ENCODE peak calls at places on chromosomes 4 and X, in five cellular contexts. One of them, this sample, is unnamed.

GRCh38 chr4:48490680-48491513 is 845 bp downstream of the ZAR1 start:
- DNase-seq in substantia nigra: no peak
- DNase-seq in CD4-positive, CD25-positive, alpha-beta regulatory T cell: no peak
- DNase-seq in HL-60: no peak
- DNase-seq in cardiac muscle cell: no peak
- DNase-seq in this sample: no peak

GRCh38 chr4:18815779-18816173 is 794.2 kb upstream of the LCORL start:
- DNase-seq in HL-60: no peak
- DNase-seq in cardiac muscle cell: no peak
- DNase-seq in substantia nigra: no peak
- DNase-seq in CD4-positive, CD25-positive, alpha-beta regulatory T cell: no peak
- DNase-seq in this sample: no peak

GRCh38 chrX:153556767-153557166 is 39.3 kb downstream of the ATP2B3 start:
- DNase-seq in HL-60: no peak
- DNase-seq in CD4-positive, CD25-positive, alpha-beta regulatory T cell: no peak
- DNase-seq in substantia nigra: no peak
- DNase-seq in cardiac muscle cell: no peak
- DNase-seq in this sample: no peak

GRCh38 chr4:8874896-8875680 is 3.4 kb upstream of the HMX1 start:
- DNase-seq in cardiac muscle cell: no peak
- DNase-seq in CD4-positive, CD25-positive, alpha-beta regulatory T cell: no peak
- DNase-seq in HL-60: no peak
- DNase-seq in substantia nigra: no peak
- DNase-seq in this sample: no peak

GRCh38 chrX:46837543-46838481 is 969 bp downstream of the RP2 start:
- DNase-seq in CD4-positive, CD25-positive, alpha-beta regulatory T cell: no peak
- DNase-seq in HL-60: no peak
- DNase-seq in cardiac muscle cell: no peak
- DNase-seq in substantia nigra: no peak
- DNase-seq in this sample: no peak

GRCh38 chrX:71992711-71993110 is 82.1 kb downstream of the NHSL2 start:
- DNase-seq in HL-60: no peak
- DNase-seq in cardiac muscle cell: no peak
- DNase-seq in CD4-positive, CD25-positive, alpha-beta regulatory T cell: peak; percentile 26
- DNase-seq in substantia nigra: no peak
- DNase-seq in this sample: no peak

GRCh38 chr4:183499389-183499788 is 5.5 kb upstream of the ING2 start:
- DNase-seq in substantia nigra: no peak
- DNase-seq in cardiac muscle cell: no peak
- DNase-seq in CD4-positive, CD25-positive, alpha-beta regulatory T cell: no peak
- DNase-seq in HL-60: no peak
- DNase-seq in this sample: no peak

GRCh38 chr4:164536829-164537228 is 217.1 kb upstream of the SMIM31 start:
- DNase-seq in cardiac muscle cell: no peak
- DNase-seq in CD4-positive, CD25-positive, alpha-beta regulatory T cell: no peak
- DNase-seq in HL-60: no peak
- DNase-seq in substantia nigra: no peak
- DNase-seq in this sample: no peak

GRCh38 chrX:50988649-50989048 is 78.1 kb downstream of the BMP15 start:
- DNase-seq in substantia nigra: no peak
- DNase-seq in HL-60: no peak
- DNase-seq in cardiac muscle cell: peak; percentile 46
- DNase-seq in CD4-positive, CD25-positive, alpha-beta regulatory T cell: no peak
- DNase-seq in this sample: no peak

GRCh38 chrX:150767045-150767395 is 73.8 kb downstream of the MTMR1 start:
- DNase-seq in substantia nigra: no peak
- DNase-seq in cardiac muscle cell: peak; percentile 73
- DNase-seq in CD4-positive, CD25-positive, alpha-beta regulatory T cell: no peak
- DNase-seq in HL-60: peak; percentile 28
- DNase-seq in this sample: no peak

GRCh38 chrX:47358387-47359065 is 11.9 kb upstream of the ZNF157 start:
- DNase-seq in HL-60: no peak
- DNase-seq in CD4-positive, CD25-positive, alpha-beta regulatory T cell: peak; percentile 49
- DNase-seq in substantia nigra: no peak
- DNase-seq in cardiac muscle cell: no peak
- DNase-seq in this sample: no peak

GRCh38 chrX:103549920-103550319 is 30.6 kb upstream of the RAB40A start:
- DNase-seq in cardiac muscle cell: no peak
- DNase-seq in CD4-positive, CD25-positive, alpha-beta regulatory T cell: no peak
- DNase-seq in HL-60: no peak
- DNase-seq in substantia nigra: no peak
- DNase-seq in this sample: no peak

GRCh38 chr4:75922588-75922987 is 18.2 kb downstream of the NAAA start:
- DNase-seq in HL-60: no peak
- DNase-seq in CD4-positive, CD25-positive, alpha-beta regulatory T cell: no peak
- DNase-seq in cardiac muscle cell: no peak
- DNase-seq in substantia nigra: no peak
- DNase-seq in this sample: no peak

GRCh38 chr4:89586864-89587263 is 250.1 kb downstream of the SNCA start:
- DNase-seq in HL-60: no peak
- DNase-seq in substantia nigra: no peak
- DNase-seq in cardiac muscle cell: peak; percentile 45
- DNase-seq in CD4-positive, CD25-positive, alpha-beta regulatory T cell: no peak
- DNase-seq in this sample: no peak

GRCh38 chr4:101064541-101065180 is 282.7 kb downstream of the PPP3CA start:
- DNase-seq in HL-60: no peak
- DNase-seq in CD4-positive, CD25-positive, alpha-beta regulatory T cell: no peak
- DNase-seq in substantia nigra: no peak
- DNase-seq in cardiac muscle cell: no peak
- DNase-seq in this sample: no peak

GRCh38 chr4:140743194-140743931 is 12.8 kb downstream of the TBC1D9 start:
- DNase-seq in CD4-positive, CD25-positive, alpha-beta regulatory T cell: no peak
- DNase-seq in cardiac muscle cell: no peak
- DNase-seq in substantia nigra: no peak
- DNase-seq in HL-60: no peak
- DNase-seq in this sample: no peak

GRCh38 chr4:123478859-123479345 is 82.3 kb downstream of the SPRY1 start:
- DNase-seq in cardiac muscle cell: peak; percentile 60
- DNase-seq in CD4-positive, CD25-positive, alpha-beta regulatory T cell: no peak
- DNase-seq in substantia nigra: no peak
- DNase-seq in HL-60: no peak
- DNase-seq in this sample: no peak

GRCh38 chrX:36986231-36986630 is 21.9 kb upstream of the FAM47C start:
- DNase-seq in HL-60: no peak
- DNase-seq in cardiac muscle cell: no peak
- DNase-seq in substantia nigra: no peak
- DNase-seq in CD4-positive, CD25-positive, alpha-beta regulatory T cell: no peak
- DNase-seq in this sample: no peak

GRCh38 chrX:1389181-1389992 is 2.5 kb downstream of the SLC25A6 start:
- DNase-seq in cardiac muscle cell: no peak
- DNase-seq in substantia nigra: no peak
- DNase-seq in CD4-positive, CD25-positive, alpha-beta regulatory T cell: no peak
- DNase-seq in HL-60: no peak
- DNase-seq in this sample: no peak

GRCh38 chr4:103422467-103423219 is 224.5 kb upstream of the CENPE start:
- DNase-seq in HL-60: no peak
- DNase-seq in cardiac muscle cell: no peak
- DNase-seq in CD4-positive, CD25-positive, alpha-beta regulatory T cell: no peak
- DNase-seq in substantia nigra: no peak
- DNase-seq in this sample: no peak

GRCh38 chr4:103425406-103425805 is 227.3 kb upstream of the CENPE start:
- DNase-seq in CD4-positive, CD25-positive, alpha-beta regulatory T cell: no peak
- DNase-seq in HL-60: no peak
- DNase-seq in cardiac muscle cell: no peak
- DNase-seq in substantia nigra: no peak
- DNase-seq in this sample: no peak

GRCh38 chr4:103429283-103429682 is 231.1 kb upstream of the CENPE start:
- DNase-seq in substantia nigra: no peak
- DNase-seq in HL-60: no peak
- DNase-seq in CD4-positive, CD25-positive, alpha-beta regulatory T cell: no peak
- DNase-seq in cardiac muscle cell: no peak
- DNase-seq in this sample: no peak

GRCh38 chr4:103423261-103423660 is 225.1 kb upstream of the CENPE start:
- DNase-seq in cardiac muscle cell: no peak
- DNase-seq in HL-60: no peak
- DNase-seq in substantia nigra: no peak
- DNase-seq in CD4-positive, CD25-positive, alpha-beta regulatory T cell: no peak
- DNase-seq in this sample: no peak

DNA sequence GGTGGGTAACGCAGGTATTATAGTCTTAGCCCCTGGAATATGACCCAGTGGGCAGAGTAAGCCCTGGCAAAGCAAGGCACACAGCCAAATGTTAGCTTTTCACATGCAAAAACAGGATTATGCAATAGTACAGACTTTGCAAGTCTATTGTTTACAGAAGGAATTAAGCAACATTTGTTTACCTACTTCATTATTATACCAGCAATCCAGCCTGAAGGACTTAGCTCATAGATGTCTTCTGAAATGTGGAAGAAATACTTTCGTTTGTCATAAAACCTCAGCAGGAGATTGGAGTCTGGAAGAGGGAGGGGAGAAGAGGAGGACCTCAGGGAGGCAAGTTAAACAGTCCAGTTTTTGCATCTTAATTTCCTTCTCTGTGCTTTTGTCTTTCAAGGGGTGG is 226.7 kb upstream of the CENPE start:
- DNase-seq in HL-60: no peak
- DNase-seq in substantia nigra: no peak
- DNase-seq in cardiac muscle cell: peak; percentile 1
- DNase-seq in CD4-positive, CD25-positive, alpha-beta regulatory T cell: no peak
- DNase-seq in this sample: no peak
- H3K27ac ChIP-seq in HL-60: no peak overlapping the region
- H3K27ac ChIP-seq in substantia nigra: no peak overlapping the region
- H3K27ac ChIP-seq in cardiac muscle cell: no peak overlapping the region
- H3K27ac ChIP-seq in CD4-positive, CD25-positive, alpha-beta regulatory T cell: no peak overlapping the region
- H3K27ac ChIP-seq in this sample: no peak overlapping the region

DNA sequence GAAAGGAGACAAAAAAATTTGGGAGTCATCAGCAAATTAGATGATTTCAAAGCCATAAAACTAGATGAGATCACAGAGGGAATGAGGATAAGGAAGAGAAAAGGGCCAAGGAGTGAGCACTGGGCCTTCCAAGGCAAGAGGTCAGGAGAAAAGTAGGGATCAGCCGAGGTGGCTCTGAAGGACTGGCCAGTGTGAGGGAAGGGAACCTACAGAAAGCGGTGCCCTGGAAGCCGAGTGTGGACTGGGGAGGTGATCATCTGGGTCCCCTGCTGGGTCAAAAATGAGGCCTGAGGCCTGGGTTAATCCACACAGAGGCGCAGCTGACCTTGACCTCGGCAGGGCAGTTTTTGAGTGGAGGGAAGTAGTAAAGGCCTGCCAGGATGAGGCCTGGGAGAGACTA is 133.8 kb downstream of the SMIM20 start:
- DNase-seq in substantia nigra: no peak
- DNase-seq in cardiac muscle cell: no peak
- DNase-seq in CD4-positive, CD25-positive, alpha-beta regulatory T cell: no peak
- DNase-seq in HL-60: no peak
- DNase-seq in this sample: no peak
- H3K27ac ChIP-seq in substantia nigra: no peak overlapping the region
- H3K27ac ChIP-seq in cardiac muscle cell: no peak overlapping the region
- H3K27ac ChIP-seq in CD4-positive, CD25-positive, alpha-beta regulatory T cell: no peak overlapping the region
- H3K27ac ChIP-seq in HL-60: no peak overlapping the region
- H3K27ac ChIP-seq in this sample: no peak overlapping the region

GRCh38 chr4:53015681-53016080 is 153.6 kb downstream of the RASL11B start:
- DNase-seq in substantia nigra: no peak
- DNase-seq in HL-60: no peak
- DNase-seq in CD4-positive, CD25-positive, alpha-beta regulatory T cell: no peak
- DNase-seq in cardiac muscle cell: peak; percentile 91
- DNase-seq in this sample: no peak

GRCh38 chr4:53013873-53014272 is 151.8 kb downstream of the RASL11B start:
- DNase-seq in cardiac muscle cell: no peak
- DNase-seq in HL-60: no peak
- DNase-seq in CD4-positive, CD25-positive, alpha-beta regulatory T cell: no peak
- DNase-seq in substantia nigra: no peak
- DNase-seq in this sample: no peak

GRCh38 chr4:53014881-53015280 is 152.8 kb downstream of the RASL11B start:
- DNase-seq in substantia nigra: no peak
- DNase-seq in CD4-positive, CD25-positive, alpha-beta regulatory T cell: no peak
- DNase-seq in cardiac muscle cell: no peak
- DNase-seq in HL-60: no peak
- DNase-seq in this sample: no peak

GRCh38 chr4:53014368-53014767 is 152.3 kb downstream of the RASL11B start:
- DNase-seq in substantia nigra: no peak
- DNase-seq in HL-60: no peak
- DNase-seq in cardiac muscle cell: no peak
- DNase-seq in CD4-positive, CD25-positive, alpha-beta regulatory T cell: no peak
- DNase-seq in this sample: no peak

DNA sequence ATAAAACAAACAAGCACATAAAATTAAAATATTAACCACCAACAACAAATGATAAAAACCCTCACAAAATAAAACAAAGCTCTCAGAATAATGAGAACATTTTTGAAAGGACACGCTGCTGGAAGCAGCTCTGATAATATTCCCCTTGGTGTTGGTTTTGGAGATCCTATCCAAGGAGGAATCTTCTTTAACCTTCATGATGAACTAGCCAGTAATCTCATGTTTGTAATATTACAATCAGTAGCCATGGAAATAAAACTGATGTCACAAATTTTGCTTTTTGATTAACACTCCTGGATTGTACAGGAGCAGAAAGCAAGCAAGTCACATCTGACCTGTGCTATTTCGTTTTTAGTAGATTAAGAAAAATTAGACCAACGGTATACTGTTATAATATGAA is 154.0 kb downstream of the RASL11B start:
- DNase-seq in HL-60: no peak
- DNase-seq in CD4-positive, CD25-positive, alpha-beta regulatory T cell: no peak
- DNase-seq in substantia nigra: no peak
- DNase-seq in cardiac muscle cell: no peak
- DNase-seq in this sample: no peak
- H3K27ac ChIP-seq in HL-60: no peak overlapping the region
- H3K27ac ChIP-seq in CD4-positive, CD25-positive, alpha-beta regulatory T cell: no peak overlapping the region
- H3K27ac ChIP-seq in substantia nigra: no peak overlapping the region
- H3K27ac ChIP-seq in cardiac muscle cell: no peak overlapping the region
- H3K27ac ChIP-seq in this sample: no peak overlapping the region

GRCh38 chr4:40990899-40991265 is 223.5 kb downstream of the APBB2 start:
- DNase-seq in HL-60: no peak
- DNase-seq in substantia nigra: no peak
- DNase-seq in CD4-positive, CD25-positive, alpha-beta regulatory T cell: no peak
- DNase-seq in cardiac muscle cell: no peak
- DNase-seq in this sample: no peak
- H3K27ac ChIP-seq in HL-60: no peak overlapping the region
- H3K27ac ChIP-seq in substantia nigra: no peak overlapping the region
- H3K27ac ChIP-seq in CD4-positive, CD25-positive, alpha-beta regulatory T cell: no peak overlapping the region
- H3K27ac ChIP-seq in cardiac muscle cell: no peak overlapping the region
- H3K27ac ChIP-seq in this sample: no peak overlapping the region

GRCh38 chr4:15587649-15588048 is 67.5 kb downstream of the FBXL5 start:
- DNase-seq in CD4-positive, CD25-positive, alpha-beta regulatory T cell: no peak
- DNase-seq in HL-60: peak; percentile 35
- DNase-seq in substantia nigra: no peak
- DNase-seq in cardiac muscle cell: peak; percentile 80
- DNase-seq in this sample: no peak
- H3K27ac ChIP-seq in CD4-positive, CD25-positive, alpha-beta regulatory T cell: no peak overlapping the region
- H3K27ac ChIP-seq in HL-60: no peak overlapping the region
- H3K27ac ChIP-seq in substantia nigra: no peak overlapping the region
- H3K27ac ChIP-seq in cardiac muscle cell: no peak overlapping the region
- H3K27ac ChIP-seq in this sample: no peak overlapping the region

DNA sequence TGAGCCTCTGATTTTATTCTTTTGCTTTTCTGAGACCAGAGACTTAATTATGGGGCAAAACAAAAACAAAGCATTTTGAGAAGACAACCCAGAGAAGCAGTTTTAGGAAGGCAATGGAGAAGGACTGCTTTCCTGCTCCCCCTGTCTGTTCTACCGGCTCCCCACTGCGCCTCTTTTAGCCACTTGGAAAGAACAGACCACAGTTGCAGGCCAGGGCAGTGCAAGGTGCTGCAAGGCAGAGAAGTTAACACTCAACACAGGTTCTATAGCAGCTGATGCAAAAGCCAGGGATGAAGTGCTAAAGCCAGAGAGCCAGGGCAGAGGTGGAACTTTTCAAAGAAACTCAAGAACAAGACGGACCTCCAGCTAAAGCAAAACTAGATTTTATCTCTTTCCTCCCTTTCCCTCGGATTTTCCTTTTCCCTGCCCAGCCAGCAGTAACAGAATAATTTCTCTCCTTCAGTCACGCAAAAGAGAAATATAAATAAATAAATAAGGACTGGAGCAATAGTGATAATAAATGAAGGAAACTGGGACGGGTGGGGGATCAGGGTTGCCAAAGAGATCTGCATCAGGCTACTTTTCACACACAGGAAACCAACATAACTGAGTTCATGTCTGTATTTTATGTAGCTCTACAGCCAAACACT is 10.4 kb downstream of the SH3RF1 start:
- DNase-seq in CD4-positive, CD25-positive, alpha-beta regulatory T cell: no peak
- DNase-seq in substantia nigra: no peak
- DNase-seq in cardiac muscle cell: no peak
- DNase-seq in HL-60: no peak
- DNase-seq in this sample: no peak
- H3K27ac ChIP-seq in CD4-positive, CD25-positive, alpha-beta regulatory T cell: no peak overlapping the region
- H3K27ac ChIP-seq in substantia nigra: no peak overlapping the region
- H3K27ac ChIP-seq in cardiac muscle cell: no peak overlapping the region
- H3K27ac ChIP-seq in HL-60: no peak overlapping the region
- H3K27ac ChIP-seq in this sample: no peak overlapping the region

This sample was measured in caudate nucleus.